ENCODE peak calls at places on chromosomes 12 and 14, in nine cellular contexts. Y is fibroblast of the aortic adventitia, Q is brain microvascular endothelial cell, M is COR-L47, F is uterus, Z is AG10803, T is T-cell, D is nephron progenitor cell, C is NAMALWA. V is an unnamed sample.
A peak's percentile ranks its signal among the peaks of the same experiment; 100 is the strongest.

GRCh38 chr14:23071244-23071974 is 14.1 kb upstream of the CDH24 start:
- DNase-seq in T (peak; percentile 75), D (peak; percentile 78), C (peak; percentile 89), Q (peak; percentile 88), Z (peak; percentile 93), Y (peak; percentile 92), F (peak; percentile 84), M (no peak), V (peak; percentile 89)

GRCh38 chr14:92515510-92516343 is 2.1 kb downstream of the RIN3 start:
- DNase-seq in F (no peak), Q (no peak), C (no peak), Z (no peak), Y (no peak), D (no peak), M (no peak), T (no peak), V (peak; percentile 54)

GRCh38 chr14:51304956-51305355 is 64.9 kb downstream of the TMX1 start:
- DNase-seq in T (no peak), Q (peak; percentile 96), M (no peak), D (no peak), Y (peak; percentile 90), F (no peak), Z (peak; percentile 96), C (no peak), V (no peak)

GRCh38 chr14:101364503-101365328 is 196.6 kb upstream of the DIO3 start:
- DNase-seq in T (no peak), Q (no peak), M (no peak), Z (no peak), C (no peak), F (peak; percentile 96), Y (no peak), D (peak; percentile 66), V (peak; percentile 81)

GRCh38 chr12:105775351-105775750 is 363.4 kb downstream of the NUAK1 start:
- DNase-seq in Z (peak; percentile 62), Q (peak; percentile 54), Y (peak; percentile 9), D (no peak), T (no peak), C (no peak), M (no peak), F (no peak), V (no peak)

GRCh38 chr12:58310828-58311273 is 369.5 kb downstream of the ATP23 start:
- DNase-seq in Q (peak; percentile 92), M (no peak), Y (peak; percentile 99), Z (peak; percentile 99), T (no peak), D (no peak), C (no peak), F (no peak), V (no peak)

GRCh38 chr12:49294086-49294803 is 702 bp upstream of the PRPH start:
- DNase-seq in Y (no peak), T (no peak), C (no peak), D (no peak), M (no peak), Q (no peak), F (no peak), Z (no peak), V (no peak)

GRCh38 chr12:123105427-123105826 is 45.5 kb downstream of the PITPNM2 start:
- DNase-seq in F (no peak), Q (no peak), Z (no peak), D (no peak), T (no peak), M (peak; percentile 74), C (no peak), Y (no peak), V (no peak)

GRCh38 chr14:58882577-58883018 is 244.8 kb downstream of the DACT1 start:
- DNase-seq in D (peak; percentile 35), C (no peak), Y (peak; percentile 86), M (no peak), T (no peak), Q (peak; percentile 18), Z (peak; percentile 97), F (no peak), V (no peak)

GRCh38 chr12:64894827-64895475 is 70.5 kb downstream of the TBC1D30 start:
- DNase-seq in M (no peak), Z (peak; percentile 26), D (no peak), Y (peak; percentile 9), C (no peak), T (no peak), F (no peak), Q (no peak), V (no peak)

GRCh38 chr14:59283380-59283779 is 94.9 kb downstream of the DAAM1 start:
- DNase-seq in Z (peak; percentile 92), Q (no peak), Y (peak; percentile 56), D (no peak), F (no peak), T (no peak), C (no peak), M (no peak), V (no peak)

GRCh38 chr14:103071544-103072251 is 12.3 kb upstream of the LBHD2 start:
- DNase-seq in F (no peak), Y (peak; percentile 38), Z (no peak), C (no peak), T (no peak), D (no peak), Q (no peak), M (no peak), V (peak; percentile 70)

GRCh38 chr12:91191516-91192111 is 9.0 kb upstream of the DCN start:
- DNase-seq in Z (no peak), C (no peak), Y (peak; percentile 49), Q (no peak), F (no peak), D (no peak), T (no peak), M (no peak), V (no peak)

GRCh38 chr12:27820564-27820963 is 40.5 kb upstream of the MANSC4 start:
- DNase-seq in Y (no peak), C (no peak), T (no peak), Q (no peak), Z (no peak), M (no peak), F (no peak), D (no peak), V (no peak)